ENCODE peak calls at places on chromosomes 7 and 10, in five cellular contexts. One of them, this sample, is unnamed.

GRCh38 chr10:65751218-65751617 is 1174.6 kb upstream of the LRRTM3 start:
- DNase-seq in H1: no peak
- DNase-seq in IMR-90: no peak
- DNase-seq in mesendoderm: no peak
- DNase-seq in H9: no peak
- DNase-seq in this sample: no peak

GRCh38 chr10:107095125-107095524 is 69.4 kb downstream of the SORCS1 start:
- DNase-seq in H9: no peak
- DNase-seq in H1: no peak
- DNase-seq in IMR-90: no peak
- DNase-seq in mesendoderm: no peak
- DNase-seq in this sample: no peak

GRCh38 chr7:107982463-107982862 is 20.5 kb downstream of the LAMB1 start:
- DNase-seq in H1: no peak
- DNase-seq in H9: no peak
- DNase-seq in mesendoderm: no peak
- DNase-seq in IMR-90: no peak
- DNase-seq in this sample: no peak

GRCh38 chr10:51700228-51700835 is 937 bp upstream of the CSTF2T start:
- DNase-seq in H9: no peak
- DNase-seq in IMR-90: no peak
- DNase-seq in mesendoderm: peak
- DNase-seq in H1: no peak
- DNase-seq in this sample: no peak

GRCh38 chr10:49173201-49173772 is 14.9 kb downstream of the TMEM273 start:
- DNase-seq in IMR-90: no peak
- DNase-seq in mesendoderm: peak
- DNase-seq in H9: no peak
- DNase-seq in H1: peak
- DNase-seq in this sample: no peak

GRCh38 chr7:142557971-142558582 is 191.2 kb upstream of the PRSS1 start:
- DNase-seq in IMR-90: peak
- DNase-seq in H1: peak
- DNase-seq in mesendoderm: peak
- DNase-seq in H9: peak
- DNase-seq in this sample: peak

GRCh38 chr7:925601-926000 is 28.9 kb downstream of the ADAP1 start:
- DNase-seq in IMR-90: no peak
- DNase-seq in H1: peak
- DNase-seq in H9: no peak
- DNase-seq in mesendoderm: no peak
- DNase-seq in this sample: no peak

GRCh38 chr10:73716251-73716650 is 18.3 kb upstream of the AGAP5 start:
- DNase-seq in IMR-90: no peak
- DNase-seq in mesendoderm: no peak
- DNase-seq in H1: no peak
- DNase-seq in H9: no peak
- DNase-seq in this sample: no peak

GRCh38 chr7:74063646-74064045 is 20.0 kb upstream of the LIMK1 start:
- DNase-seq in H9: no peak
- DNase-seq in H1: no peak
- DNase-seq in mesendoderm: no peak
- DNase-seq in IMR-90: no peak
- DNase-seq in this sample: no peak

GRCh38 chr7:3243256-3243655 is 57.8 kb upstream of the SDK1 start:
- DNase-seq in mesendoderm: no peak
- DNase-seq in IMR-90: no peak
- DNase-seq in H9: no peak
- DNase-seq in H1: no peak
- DNase-seq in this sample: peak

GRCh38 chr7:73978681-73979563 is 49.1 kb upstream of the ELN start:
- DNase-seq in H9: peak
- DNase-seq in mesendoderm: peak
- DNase-seq in H1: peak
- DNase-seq in IMR-90: no peak
- DNase-seq in this sample: peak

GRCh38 chr10:89301231-89301630 is 615 bp upstream of the IFIT2 start:
- DNase-seq in H1: no peak
- DNase-seq in mesendoderm: no peak
- DNase-seq in H9: no peak
- DNase-seq in IMR-90: peak
- DNase-seq in this sample: peak

GRCh38 chr7:95434501-95435421 is at the start of gene PON2:
- DNase-seq in H9: peak
- DNase-seq in mesendoderm: peak
- DNase-seq in IMR-90: peak
- DNase-seq in H1: peak
- DNase-seq in this sample: peak

GRCh38 chr7:122791959-122792545 is 89.3 kb upstream of the RNF148 start:
- DNase-seq in H9: no peak
- DNase-seq in IMR-90: no peak
- DNase-seq in H1: no peak
- DNase-seq in mesendoderm: peak
- DNase-seq in this sample: no peak
- H2AK5ac ChIP-seq in H9: no peak
- H2AK5ac ChIP-seq in IMR-90: no peak
- H2AK5ac ChIP-seq in H1: no peak
- H2AK5ac ChIP-seq in mesendoderm: no peak
- H2AK5ac ChIP-seq in this sample: no peak

GRCh38 chr10:43045631-43046287 is 31.1 kb upstream of the RET start:
- DNase-seq in mesendoderm: no peak
- DNase-seq in H9: peak
- DNase-seq in H1: no peak
- DNase-seq in IMR-90: no peak
- DNase-seq in this sample: no peak

GRCh38 chr10:43043773-43044394 is 33.0 kb upstream of the RET start:
- DNase-seq in H1: peak
- DNase-seq in H9: peak
- DNase-seq in mesendoderm: no peak
- DNase-seq in IMR-90: no peak
- DNase-seq in this sample: no peak

GRCh38 chr10:43043342-43043772 is 33.5 kb upstream of the RET start:
- DNase-seq in mesendoderm: no peak
- DNase-seq in H9: no peak
- DNase-seq in H1: no peak
- DNase-seq in IMR-90: no peak
- DNase-seq in this sample: no peak

GRCh38 chr10:43045246-43045621 is 31.6 kb upstream of the RET start:
- DNase-seq in H9: no peak
- DNase-seq in mesendoderm: no peak
- DNase-seq in IMR-90: no peak
- DNase-seq in H1: no peak
- DNase-seq in this sample: no peak

GRCh38 chr10:43044444-43045245 is 32.2 kb upstream of the RET start:
- DNase-seq in mesendoderm: no peak
- DNase-seq in IMR-90: no peak
- DNase-seq in H9: peak
- DNase-seq in H1: peak
- DNase-seq in this sample: no peak
- H2AK5ac ChIP-seq in mesendoderm: no peak
- H2AK5ac ChIP-seq in IMR-90: no peak
- H2AK5ac ChIP-seq in H9: no peak
- H2AK5ac ChIP-seq in H1: no peak
- H2AK5ac ChIP-seq in this sample: no peak

GRCh38 chr10:3892440-3893101 is 107.6 kb upstream of the KLF6 start:
- DNase-seq in H1: no peak
- DNase-seq in mesendoderm: peak
- DNase-seq in IMR-90: no peak
- DNase-seq in H9: no peak
- DNase-seq in this sample: no peak

GRCh38 chr10:3895045-3895609 is 110.1 kb upstream of the KLF6 start:
- DNase-seq in IMR-90: peak
- DNase-seq in mesendoderm: no peak
- DNase-seq in H1: no peak
- DNase-seq in H9: no peak
- DNase-seq in this sample: no peak

GRCh38 chr10:3891396-3891795 is 106.4 kb upstream of the KLF6 start:
- DNase-seq in IMR-90: no peak
- DNase-seq in H1: no peak
- DNase-seq in H9: no peak
- DNase-seq in mesendoderm: no peak
- DNase-seq in this sample: peak

GRCh38 chr10:3893102-3893473 is 108.1 kb upstream of the KLF6 start:
- DNase-seq in IMR-90: no peak
- DNase-seq in H9: no peak
- DNase-seq in H1: no peak
- DNase-seq in mesendoderm: no peak
- DNase-seq in this sample: no peak

GRCh38 chr10:3893904-3894563 is 109.0 kb upstream of the KLF6 start:
- DNase-seq in IMR-90: peak
- DNase-seq in H1: no peak
- DNase-seq in H9: no peak
- DNase-seq in mesendoderm: peak
- DNase-seq in this sample: no peak
- H2AK5ac ChIP-seq in IMR-90: peak
- H2AK5ac ChIP-seq in H1: no peak
- H2AK5ac ChIP-seq in H9: no peak
- H2AK5ac ChIP-seq in mesendoderm: no peak
- H2AK5ac ChIP-seq in this sample: no peak

DNA sequence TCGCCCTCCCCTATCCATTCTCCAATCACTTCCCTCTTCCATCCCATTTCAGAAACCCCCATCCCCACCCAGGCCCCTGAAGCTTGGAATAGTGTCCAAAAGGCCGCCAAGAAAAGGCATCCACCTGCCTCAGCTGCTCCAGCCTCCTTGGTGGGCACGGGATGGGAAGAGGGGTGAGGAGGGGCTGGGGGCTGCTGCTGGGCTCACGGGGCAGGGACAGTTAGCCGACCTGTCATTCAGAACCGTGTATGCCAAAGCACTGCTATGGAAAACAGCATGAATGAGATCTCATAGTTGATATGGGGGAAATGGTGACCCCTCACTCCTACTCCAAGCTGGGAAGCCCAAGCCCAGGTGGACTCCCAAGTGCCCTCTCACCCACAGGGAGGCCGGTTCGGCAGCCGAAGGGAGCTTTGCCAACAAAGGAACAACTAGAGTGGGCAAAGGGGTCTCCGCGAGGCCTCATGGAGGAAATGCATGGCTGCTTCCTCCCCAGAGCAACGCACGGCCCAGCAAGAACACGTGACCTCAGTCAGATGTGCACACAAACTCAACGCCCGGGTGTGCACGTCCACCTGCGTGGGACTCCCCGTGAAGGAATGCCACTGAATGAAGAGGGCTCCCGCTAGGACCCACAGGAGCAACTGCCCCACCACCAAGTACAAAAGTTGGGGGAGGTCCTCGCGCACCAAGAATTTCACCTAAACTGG is 52.5 kb downstream of the EBF3 start:
- DNase-seq in IMR-90: no peak
- DNase-seq in mesendoderm: no peak
- DNase-seq in H9: no peak
- DNase-seq in H1: no peak
- DNase-seq in this sample: no peak
- H2AK5ac ChIP-seq in IMR-90: no peak
- H2AK5ac ChIP-seq in mesendoderm: no peak
- H2AK5ac ChIP-seq in H9: no peak
- H2AK5ac ChIP-seq in H1: no peak
- H2AK5ac ChIP-seq in this sample: no peak

GRCh38 chr10:60706146-60706545 is 72.1 kb upstream of the CDK1 start:
- DNase-seq in mesendoderm: no peak
- DNase-seq in IMR-90: no peak
- DNase-seq in H1: no peak
- DNase-seq in H9: no peak
- DNase-seq in this sample: no peak
- H2AK5ac ChIP-seq in mesendoderm: no peak
- H2AK5ac ChIP-seq in IMR-90: no peak
- H2AK5ac ChIP-seq in H1: no peak
- H2AK5ac ChIP-seq in H9: no peak
- H2AK5ac ChIP-seq in this sample: no peak

GRCh38 chr10:71083457-71083975 is 128.9 kb upstream of the UNC5B start:
- DNase-seq in mesendoderm: no peak
- DNase-seq in H9: peak
- DNase-seq in H1: peak
- DNase-seq in IMR-90: no peak
- DNase-seq in this sample: no peak
- H2AK5ac ChIP-seq in mesendoderm: no peak
- H2AK5ac ChIP-seq in H9: no peak
- H2AK5ac ChIP-seq in H1: no peak
- H2AK5ac ChIP-seq in IMR-90: no peak
- H2AK5ac ChIP-seq in this sample: no peak